ENCODE peak calls at places on chromosomes 7 and 10, in ten cellular contexts. One of them, this sample, is unnamed.

GRCh38 chr7:96126382-96126781 is 195.5 kb downstream of the SLC25A13 start:
- DNase-seq in GM10248: no peak
- DNase-seq in tibial artery: no peak
- DNase-seq in activated CD8-positive, alpha-beta T cell treated with anti-CD3 and anti-CD28 coated beads for 36 hours: no peak
- DNase-seq in heart left ventricle: no peak
- DNase-seq in colonic mucosa: no peak
- DNase-seq in upper lobe of right lung: no peak
- DNase-seq in fibroblast of mammary gland: no peak
- DNase-seq in AG04449: no peak
- DNase-seq in nephron progenitor cell: no peak
- DNase-seq in this sample: no peak

GRCh38 chr7:90838799-90839198 is 242.7 kb downstream of the CDK14 start:
- DNase-seq in heart left ventricle: no peak
- DNase-seq in GM10248: no peak
- DNase-seq in upper lobe of right lung: no peak
- DNase-seq in AG04449: no peak
- DNase-seq in nephron progenitor cell: no peak
- DNase-seq in colonic mucosa: no peak
- DNase-seq in activated CD8-positive, alpha-beta T cell treated with anti-CD3 and anti-CD28 coated beads for 36 hours: no peak
- DNase-seq in tibial artery: no peak
- DNase-seq in fibroblast of mammary gland: no peak
- DNase-seq in this sample: no peak

GRCh38 chr7:154693646-154694045 is 309.3 kb downstream of the PAXIP1 start:
- DNase-seq in upper lobe of right lung: no peak
- DNase-seq in nephron progenitor cell: no peak
- DNase-seq in heart left ventricle: no peak
- DNase-seq in activated CD8-positive, alpha-beta T cell treated with anti-CD3 and anti-CD28 coated beads for 36 hours: no peak
- DNase-seq in AG04449: no peak
- DNase-seq in fibroblast of mammary gland: no peak
- DNase-seq in colonic mucosa: no peak
- DNase-seq in GM10248: no peak
- DNase-seq in tibial artery: no peak
- DNase-seq in this sample: no peak

GRCh38 chr10:80468002-80468401 is 13.9 kb downstream of the TSPAN14 start:
- DNase-seq in nephron progenitor cell: peak
- DNase-seq in fibroblast of mammary gland: no peak
- DNase-seq in colonic mucosa: peak
- DNase-seq in upper lobe of right lung: peak
- DNase-seq in AG04449: no peak
- DNase-seq in activated CD8-positive, alpha-beta T cell treated with anti-CD3 and anti-CD28 coated beads for 36 hours: peak
- DNase-seq in tibial artery: peak
- DNase-seq in heart left ventricle: peak
- DNase-seq in GM10248: no peak
- DNase-seq in this sample: no peak

GRCh38 chr7:2635810-2636701 is 4.3 kb downstream of the TTYH3 start:
- DNase-seq in colonic mucosa: no peak
- DNase-seq in upper lobe of right lung: peak
- DNase-seq in fibroblast of mammary gland: peak
- DNase-seq in GM10248: no peak
- DNase-seq in tibial artery: peak
- DNase-seq in AG04449: no peak
- DNase-seq in activated CD8-positive, alpha-beta T cell treated with anti-CD3 and anti-CD28 coated beads for 36 hours: no peak
- DNase-seq in nephron progenitor cell: no peak
- DNase-seq in heart left ventricle: peak
- DNase-seq in this sample: no peak

GRCh38 chr10:22682237-22683192 is 31.9 kb downstream of the PIP4K2A start:
- DNase-seq in AG04449: no peak
- DNase-seq in GM10248: peak
- DNase-seq in activated CD8-positive, alpha-beta T cell treated with anti-CD3 and anti-CD28 coated beads for 36 hours: peak
- DNase-seq in tibial artery: no peak
- DNase-seq in heart left ventricle: no peak
- DNase-seq in colonic mucosa: no peak
- DNase-seq in upper lobe of right lung: no peak
- DNase-seq in fibroblast of mammary gland: peak
- DNase-seq in nephron progenitor cell: no peak
- DNase-seq in this sample: peak

GRCh38 chr7:73367006-73367405 is 39.0 kb downstream of the FKBP6 start:
- DNase-seq in tibial artery: no peak
- DNase-seq in GM10248: no peak
- DNase-seq in nephron progenitor cell: no peak
- DNase-seq in fibroblast of mammary gland: no peak
- DNase-seq in upper lobe of right lung: no peak
- DNase-seq in heart left ventricle: no peak
- DNase-seq in colonic mucosa: no peak
- DNase-seq in activated CD8-positive, alpha-beta T cell treated with anti-CD3 and anti-CD28 coated beads for 36 hours: no peak
- DNase-seq in AG04449: no peak
- DNase-seq in this sample: no peak

GRCh38 chr10:102620615-102621417 is 23.5 kb upstream of the TRIM8 start:
- DNase-seq in GM10248: no peak
- DNase-seq in tibial artery: no peak
- DNase-seq in fibroblast of mammary gland: no peak
- DNase-seq in heart left ventricle: peak
- DNase-seq in activated CD8-positive, alpha-beta T cell treated with anti-CD3 and anti-CD28 coated beads for 36 hours: no peak
- DNase-seq in colonic mucosa: no peak
- DNase-seq in nephron progenitor cell: no peak
- DNase-seq in AG04449: no peak
- DNase-seq in upper lobe of right lung: no peak
- DNase-seq in this sample: no peak

GRCh38 chr7:41698114-41698513 is 4.8 kb downstream of the INHBA start:
- DNase-seq in GM10248: no peak
- DNase-seq in heart left ventricle: no peak
- DNase-seq in nephron progenitor cell: no peak
- DNase-seq in colonic mucosa: no peak
- DNase-seq in AG04449: no peak
- DNase-seq in tibial artery: no peak
- DNase-seq in activated CD8-positive, alpha-beta T cell treated with anti-CD3 and anti-CD28 coated beads for 36 hours: no peak
- DNase-seq in upper lobe of right lung: no peak
- DNase-seq in fibroblast of mammary gland: no peak
- DNase-seq in this sample: no peak

GRCh38 chr10:10503772-10504171 is 513.9 kb upstream of the CELF2 start:
- DNase-seq in heart left ventricle: no peak
- DNase-seq in fibroblast of mammary gland: no peak
- DNase-seq in GM10248: no peak
- DNase-seq in AG04449: no peak
- DNase-seq in tibial artery: no peak
- DNase-seq in colonic mucosa: no peak
- DNase-seq in nephron progenitor cell: no peak
- DNase-seq in activated CD8-positive, alpha-beta T cell treated with anti-CD3 and anti-CD28 coated beads for 36 hours: no peak
- DNase-seq in upper lobe of right lung: no peak
- DNase-seq in this sample: no peak

GRCh38 chr10:71039551-71039950 is 151.2 kb upstream of the PCBD1 start:
- DNase-seq in upper lobe of right lung: peak
- DNase-seq in GM10248: no peak
- DNase-seq in heart left ventricle: no peak
- DNase-seq in AG04449: no peak
- DNase-seq in nephron progenitor cell: no peak
- DNase-seq in colonic mucosa: no peak
- DNase-seq in activated CD8-positive, alpha-beta T cell treated with anti-CD3 and anti-CD28 coated beads for 36 hours: no peak
- DNase-seq in tibial artery: peak
- DNase-seq in fibroblast of mammary gland: no peak
- DNase-seq in this sample: no peak

GRCh38 chr10:122051609-122052385 is 62.8 kb downstream of the TACC2 start:
- DNase-seq in colonic mucosa: peak
- DNase-seq in heart left ventricle: peak
- DNase-seq in AG04449: peak
- DNase-seq in fibroblast of mammary gland: peak
- DNase-seq in nephron progenitor cell: peak
- DNase-seq in GM10248: no peak
- DNase-seq in tibial artery: peak
- DNase-seq in upper lobe of right lung: peak
- DNase-seq in activated CD8-positive, alpha-beta T cell treated with anti-CD3 and anti-CD28 coated beads for 36 hours: no peak
- DNase-seq in this sample: no peak

GRCh38 chr10:121593267-121593666 is 5.0 kb downstream of the FGFR2 start:
- DNase-seq in heart left ventricle: no peak
- DNase-seq in fibroblast of mammary gland: no peak
- DNase-seq in nephron progenitor cell: no peak
- DNase-seq in AG04449: no peak
- DNase-seq in activated CD8-positive, alpha-beta T cell treated with anti-CD3 and anti-CD28 coated beads for 36 hours: no peak
- DNase-seq in colonic mucosa: no peak
- DNase-seq in GM10248: no peak
- DNase-seq in tibial artery: no peak
- DNase-seq in upper lobe of right lung: peak
- DNase-seq in this sample: no peak

GRCh38 chr10:88401671-88402347 is 181.3 kb downstream of the RNLS start:
- DNase-seq in activated CD8-positive, alpha-beta T cell treated with anti-CD3 and anti-CD28 coated beads for 36 hours: no peak
- DNase-seq in colonic mucosa: no peak
- DNase-seq in upper lobe of right lung: no peak
- DNase-seq in tibial artery: no peak
- DNase-seq in AG04449: no peak
- DNase-seq in nephron progenitor cell: no peak
- DNase-seq in GM10248: no peak
- DNase-seq in fibroblast of mammary gland: peak
- DNase-seq in heart left ventricle: no peak
- DNase-seq in this sample: no peak

DNA sequence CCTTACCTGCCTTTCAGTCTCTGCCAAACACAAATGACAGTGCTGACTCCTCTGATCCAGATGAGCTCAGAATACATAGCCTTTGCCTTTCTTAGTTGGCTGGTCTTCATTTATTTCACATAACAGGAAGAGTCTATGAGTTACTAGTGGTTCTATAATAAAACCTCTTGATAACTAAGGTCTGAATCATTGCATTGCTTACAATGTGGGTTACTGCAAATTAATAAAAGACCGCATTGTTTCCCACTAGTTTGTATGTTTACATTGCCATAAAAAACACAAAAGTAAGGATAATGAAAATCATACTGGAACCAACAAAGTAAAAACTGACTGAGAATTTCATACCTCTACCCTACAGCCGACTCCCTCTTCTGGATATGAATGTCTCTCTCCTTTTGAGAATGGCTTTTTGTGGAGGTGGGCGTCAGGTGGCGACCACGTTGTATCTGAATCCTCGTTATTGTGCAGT is 62.0 kb upstream of the AKR1E2 start:
- DNase-seq in tibial artery: no peak
- DNase-seq in activated CD8-positive, alpha-beta T cell treated with anti-CD3 and anti-CD28 coated beads for 36 hours: peak
- DNase-seq in nephron progenitor cell: no peak
- DNase-seq in AG04449: peak
- DNase-seq in upper lobe of right lung: no peak
- DNase-seq in heart left ventricle: no peak
- DNase-seq in fibroblast of mammary gland: peak
- DNase-seq in GM10248: no peak
- DNase-seq in colonic mucosa: no peak
- DNase-seq in this sample: no peak
- TF ChIP-seq CTCF in tibial artery: no peak
- TF ChIP-seq CTCF in activated CD8-positive, alpha-beta T cell treated with anti-CD3 and anti-CD28 coated beads for 36 hours: no peak
- TF ChIP-seq CTCF in nephron progenitor cell: no peak
- TF ChIP-seq CTCF in AG04449: no peak
- TF ChIP-seq CTCF in upper lobe of right lung: no peak
- TF ChIP-seq CTCF in heart left ventricle: no peak
- TF ChIP-seq CTCF in fibroblast of mammary gland: peak
- TF ChIP-seq CTCF in GM10248: no peak
- TF ChIP-seq CTCF in colonic mucosa: no peak
- TF ChIP-seq CTCF in this sample: no peak

GRCh38 chr7:47195641-47196040 is 386.3 kb downstream of the TNS3 start:
- DNase-seq in GM10248: no peak
- DNase-seq in nephron progenitor cell: no peak
- DNase-seq in colonic mucosa: no peak
- DNase-seq in AG04449: no peak
- DNase-seq in activated CD8-positive, alpha-beta T cell treated with anti-CD3 and anti-CD28 coated beads for 36 hours: no peak
- DNase-seq in fibroblast of mammary gland: peak
- DNase-seq in tibial artery: no peak
- DNase-seq in upper lobe of right lung: no peak
- DNase-seq in heart left ventricle: no peak
- DNase-seq in this sample: no peak
- TF ChIP-seq CTCF in GM10248: no peak
- TF ChIP-seq CTCF in nephron progenitor cell: peak
- TF ChIP-seq CTCF in colonic mucosa: no peak
- TF ChIP-seq CTCF in AG04449: no peak
- TF ChIP-seq CTCF in activated CD8-positive, alpha-beta T cell treated with anti-CD3 and anti-CD28 coated beads for 36 hours: no peak
- TF ChIP-seq CTCF in fibroblast of mammary gland: peak
- TF ChIP-seq CTCF in tibial artery: no peak
- TF ChIP-seq CTCF in upper lobe of right lung: peak
- TF ChIP-seq CTCF in heart left ventricle: no peak
- TF ChIP-seq CTCF in this sample: peak

DNA sequence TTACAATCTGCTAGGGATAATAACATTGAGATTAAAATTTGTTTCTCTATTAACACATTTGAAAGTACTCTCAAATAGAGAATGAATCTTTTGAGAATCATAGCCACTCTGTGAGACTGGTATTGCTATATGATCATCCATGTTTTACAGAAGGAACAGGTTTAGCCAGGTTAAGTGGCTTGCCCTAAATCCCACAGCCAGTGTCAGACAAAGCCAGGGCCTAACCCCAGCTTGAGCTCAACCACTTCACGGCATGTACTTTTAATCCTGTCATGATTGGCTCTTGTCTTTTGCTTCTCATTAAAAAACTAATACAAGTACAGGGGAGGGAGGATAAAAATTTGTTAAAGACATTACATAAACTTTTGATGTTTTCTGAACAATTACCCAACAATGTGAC is 3.8 kb upstream of the ZNRF2 start:
- DNase-seq in colonic mucosa: no peak
- DNase-seq in GM10248: no peak
- DNase-seq in nephron progenitor cell: no peak
- DNase-seq in AG04449: no peak
- DNase-seq in upper lobe of right lung: no peak
- DNase-seq in activated CD8-positive, alpha-beta T cell treated with anti-CD3 and anti-CD28 coated beads for 36 hours: no peak
- DNase-seq in fibroblast of mammary gland: no peak
- DNase-seq in heart left ventricle: no peak
- DNase-seq in tibial artery: no peak
- DNase-seq in this sample: no peak
- TF ChIP-seq CTCF in colonic mucosa: no peak
- TF ChIP-seq CTCF in GM10248: no peak
- TF ChIP-seq CTCF in nephron progenitor cell: no peak
- TF ChIP-seq CTCF in AG04449: no peak
- TF ChIP-seq CTCF in upper lobe of right lung: no peak
- TF ChIP-seq CTCF in activated CD8-positive, alpha-beta T cell treated with anti-CD3 and anti-CD28 coated beads for 36 hours: no peak
- TF ChIP-seq CTCF in fibroblast of mammary gland: no peak
- TF ChIP-seq CTCF in heart left ventricle: no peak
- TF ChIP-seq CTCF in tibial artery: no peak
- TF ChIP-seq CTCF in this sample: no peak

DNA sequence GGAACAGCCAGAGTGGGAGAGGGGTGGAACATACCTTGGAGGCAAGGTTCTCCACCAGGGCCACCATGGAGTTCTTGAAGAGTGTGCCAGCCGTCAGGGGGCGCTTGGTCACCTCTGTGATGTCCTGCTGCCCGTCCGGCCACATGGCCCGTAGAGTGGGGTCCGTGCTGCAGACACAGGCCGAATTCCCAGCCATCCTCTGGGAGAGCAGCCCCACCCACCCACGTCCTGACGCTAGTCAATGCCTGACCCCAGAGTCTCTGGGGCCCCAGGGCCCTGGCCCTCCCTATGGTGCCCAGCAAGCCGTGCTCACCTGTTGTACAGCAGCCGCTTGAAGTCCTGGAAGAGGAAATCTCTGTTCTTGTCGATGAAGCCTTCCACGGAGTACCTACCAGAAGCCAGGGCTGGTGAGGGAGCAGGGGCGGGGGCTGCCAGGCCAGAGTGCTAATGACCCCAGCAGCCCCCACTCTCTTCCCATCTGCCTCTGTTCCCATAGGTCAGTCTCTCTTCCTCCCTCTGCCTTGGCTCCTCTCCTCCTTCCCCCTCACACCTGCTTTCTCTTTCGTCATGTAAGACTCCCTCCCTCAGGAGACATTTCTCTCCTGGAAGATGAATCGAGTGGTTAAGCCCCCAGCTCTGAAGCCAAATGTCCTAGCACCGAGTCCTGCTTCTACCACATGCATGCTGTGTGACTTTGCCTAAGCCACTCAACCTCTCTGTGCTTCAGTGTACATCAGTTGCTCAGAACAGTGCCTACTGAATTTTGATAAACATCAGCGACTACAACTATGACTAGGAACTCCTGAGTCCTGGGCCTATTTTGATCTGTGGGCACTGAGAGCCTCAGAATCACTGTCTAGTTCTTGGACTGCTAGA is 11.0 kb downstream of the MYO1G start:
- DNase-seq in colonic mucosa: no peak
- DNase-seq in AG04449: no peak
- DNase-seq in GM10248: no peak
- DNase-seq in heart left ventricle: no peak
- DNase-seq in upper lobe of right lung: peak
- DNase-seq in nephron progenitor cell: peak
- DNase-seq in fibroblast of mammary gland: no peak
- DNase-seq in activated CD8-positive, alpha-beta T cell treated with anti-CD3 and anti-CD28 coated beads for 36 hours: peak
- DNase-seq in tibial artery: peak
- DNase-seq in this sample: no peak
- TF ChIP-seq CTCF in colonic mucosa: no peak
- TF ChIP-seq CTCF in AG04449: peak
- TF ChIP-seq CTCF in GM10248: no peak
- TF ChIP-seq CTCF in heart left ventricle: no peak
- TF ChIP-seq CTCF in upper lobe of right lung: peak
- TF ChIP-seq CTCF in nephron progenitor cell: no peak
- TF ChIP-seq CTCF in fibroblast of mammary gland: peak
- TF ChIP-seq CTCF in activated CD8-positive, alpha-beta T cell treated with anti-CD3 and anti-CD28 coated beads for 36 hours: no peak
- TF ChIP-seq CTCF in tibial artery: peak
- TF ChIP-seq CTCF in this sample: no peak